ENCODE peak calls at places on chromosomes 5 and 9, in ten cellular contexts. One of them, this sample, is unnamed.

GRCh38 chr5:140672455-140673186 is 755 bp downstream of the DND1 start:
- DNase-seq in cerebellar cortex: no peak
- DNase-seq in lower leg skin: no peak
- DNase-seq in fibroblast of lung: peak
- DNase-seq in T1000: no peak
- DNase-seq in amniotic epithelial cell: peak
- DNase-seq in endothelial cell: peak
- DNase-seq in heart left ventricle: peak
- DNase-seq in stimulated activated CD4-positive, alpha-beta T cell treated with anti-CD3 and anti-CD28 coated beads, Interleukin-12 subunit alpha, Interleukin-12 subunit beta, amount 100 ng/mL, for 48 hours: no peak
- DNase-seq in fibroblast of mammary gland: peak
- DNase-seq in this sample: peak

GRCh38 chr5:132263548-132264261 is 6.2 kb downstream of the PDLIM4 start:
- DNase-seq in heart left ventricle: peak
- DNase-seq in lower leg skin: peak
- DNase-seq in T1000: peak
- DNase-seq in fibroblast of lung: peak
- DNase-seq in cerebellar cortex: no peak
- DNase-seq in fibroblast of mammary gland: peak
- DNase-seq in stimulated activated CD4-positive, alpha-beta T cell treated with anti-CD3 and anti-CD28 coated beads, Interleukin-12 subunit alpha, Interleukin-12 subunit beta, amount 100 ng/mL, for 48 hours: no peak
- DNase-seq in endothelial cell: no peak
- DNase-seq in amniotic epithelial cell: peak
- DNase-seq in this sample: peak

GRCh38 chr5:159463590-159464321 is 133.5 kb upstream of the IL12B start:
- DNase-seq in amniotic epithelial cell: peak
- DNase-seq in fibroblast of mammary gland: no peak
- DNase-seq in T1000: no peak
- DNase-seq in cerebellar cortex: no peak
- DNase-seq in lower leg skin: no peak
- DNase-seq in endothelial cell: no peak
- DNase-seq in heart left ventricle: no peak
- DNase-seq in fibroblast of lung: peak
- DNase-seq in stimulated activated CD4-positive, alpha-beta T cell treated with anti-CD3 and anti-CD28 coated beads, Interleukin-12 subunit alpha, Interleukin-12 subunit beta, amount 100 ng/mL, for 48 hours: no peak
- DNase-seq in this sample: no peak

GRCh38 chr5:81425569-81425968 is 31.6 kb upstream of the ACOT12 start:
- DNase-seq in heart left ventricle: no peak
- DNase-seq in fibroblast of lung: peak
- DNase-seq in endothelial cell: no peak
- DNase-seq in amniotic epithelial cell: peak
- DNase-seq in T1000: no peak
- DNase-seq in stimulated activated CD4-positive, alpha-beta T cell treated with anti-CD3 and anti-CD28 coated beads, Interleukin-12 subunit alpha, Interleukin-12 subunit beta, amount 100 ng/mL, for 48 hours: no peak
- DNase-seq in lower leg skin: no peak
- DNase-seq in cerebellar cortex: peak
- DNase-seq in fibroblast of mammary gland: peak
- DNase-seq in this sample: no peak

GRCh38 chr5:423233-423565 is 19.8 kb upstream of the EXOC3 start:
- DNase-seq in heart left ventricle: no peak
- DNase-seq in T1000: no peak
- DNase-seq in cerebellar cortex: no peak
- DNase-seq in endothelial cell: no peak
- DNase-seq in fibroblast of mammary gland: no peak
- DNase-seq in lower leg skin: peak
- DNase-seq in fibroblast of lung: no peak
- DNase-seq in stimulated activated CD4-positive, alpha-beta T cell treated with anti-CD3 and anti-CD28 coated beads, Interleukin-12 subunit alpha, Interleukin-12 subunit beta, amount 100 ng/mL, for 48 hours: no peak
- DNase-seq in amniotic epithelial cell: no peak
- DNase-seq in this sample: no peak

GRCh38 chr5:113331201-113331551 is 103.6 kb downstream of the TSSK1B start:
- DNase-seq in cerebellar cortex: no peak
- DNase-seq in heart left ventricle: no peak
- DNase-seq in fibroblast of mammary gland: peak
- DNase-seq in endothelial cell: no peak
- DNase-seq in amniotic epithelial cell: peak
- DNase-seq in fibroblast of lung: peak
- DNase-seq in T1000: no peak
- DNase-seq in lower leg skin: no peak
- DNase-seq in stimulated activated CD4-positive, alpha-beta T cell treated with anti-CD3 and anti-CD28 coated beads, Interleukin-12 subunit alpha, Interleukin-12 subunit beta, amount 100 ng/mL, for 48 hours: no peak
- DNase-seq in this sample: no peak

GRCh38 chr5:177491429-177491945 is 5.9 kb downstream of the PDLIM7 start:
- DNase-seq in fibroblast of lung: peak
- DNase-seq in heart left ventricle: no peak
- DNase-seq in amniotic epithelial cell: no peak
- DNase-seq in endothelial cell: peak
- DNase-seq in lower leg skin: no peak
- DNase-seq in stimulated activated CD4-positive, alpha-beta T cell treated with anti-CD3 and anti-CD28 coated beads, Interleukin-12 subunit alpha, Interleukin-12 subunit beta, amount 100 ng/mL, for 48 hours: peak
- DNase-seq in T1000: peak
- DNase-seq in fibroblast of mammary gland: peak
- DNase-seq in cerebellar cortex: peak
- DNase-seq in this sample: no peak

GRCh38 chr9:36436909-36437308 is 36.8 kb upstream of the RNF38 start:
- DNase-seq in lower leg skin: no peak
- DNase-seq in heart left ventricle: peak
- DNase-seq in T1000: no peak
- DNase-seq in endothelial cell: no peak
- DNase-seq in fibroblast of mammary gland: peak
- DNase-seq in amniotic epithelial cell: no peak
- DNase-seq in stimulated activated CD4-positive, alpha-beta T cell treated with anti-CD3 and anti-CD28 coated beads, Interleukin-12 subunit alpha, Interleukin-12 subunit beta, amount 100 ng/mL, for 48 hours: no peak
- DNase-seq in fibroblast of lung: no peak
- DNase-seq in cerebellar cortex: peak
- DNase-seq in this sample: no peak

GRCh38 chr9:31597977-31598376 is 786.5 kb upstream of the ACO1 start:
- DNase-seq in lower leg skin: no peak
- DNase-seq in stimulated activated CD4-positive, alpha-beta T cell treated with anti-CD3 and anti-CD28 coated beads, Interleukin-12 subunit alpha, Interleukin-12 subunit beta, amount 100 ng/mL, for 48 hours: no peak
- DNase-seq in heart left ventricle: no peak
- DNase-seq in cerebellar cortex: no peak
- DNase-seq in fibroblast of lung: peak
- DNase-seq in fibroblast of mammary gland: peak
- DNase-seq in endothelial cell: no peak
- DNase-seq in T1000: no peak
- DNase-seq in amniotic epithelial cell: peak
- DNase-seq in this sample: no peak

GRCh38 chr9:15206949-15207696 is 99.9 kb downstream of the TTC39B start:
- DNase-seq in T1000: no peak
- DNase-seq in stimulated activated CD4-positive, alpha-beta T cell treated with anti-CD3 and anti-CD28 coated beads, Interleukin-12 subunit alpha, Interleukin-12 subunit beta, amount 100 ng/mL, for 48 hours: no peak
- DNase-seq in fibroblast of mammary gland: no peak
- DNase-seq in cerebellar cortex: no peak
- DNase-seq in lower leg skin: no peak
- DNase-seq in heart left ventricle: no peak
- DNase-seq in amniotic epithelial cell: no peak
- DNase-seq in endothelial cell: no peak
- DNase-seq in fibroblast of lung: no peak
- DNase-seq in this sample: no peak

GRCh38 chr9:78507008-78507407 is 210.1 kb downstream of the PSAT1 start:
- DNase-seq in T1000: no peak
- DNase-seq in lower leg skin: no peak
- DNase-seq in fibroblast of lung: no peak
- DNase-seq in stimulated activated CD4-positive, alpha-beta T cell treated with anti-CD3 and anti-CD28 coated beads, Interleukin-12 subunit alpha, Interleukin-12 subunit beta, amount 100 ng/mL, for 48 hours: no peak
- DNase-seq in cerebellar cortex: no peak
- DNase-seq in heart left ventricle: no peak
- DNase-seq in endothelial cell: no peak
- DNase-seq in amniotic epithelial cell: no peak
- DNase-seq in fibroblast of mammary gland: no peak
- DNase-seq in this sample: no peak

GRCh38 chr9:114687034-114687433 is 5.0 kb upstream of the TEX48 start:
- DNase-seq in T1000: no peak
- DNase-seq in stimulated activated CD4-positive, alpha-beta T cell treated with anti-CD3 and anti-CD28 coated beads, Interleukin-12 subunit alpha, Interleukin-12 subunit beta, amount 100 ng/mL, for 48 hours: no peak
- DNase-seq in fibroblast of mammary gland: peak
- DNase-seq in endothelial cell: no peak
- DNase-seq in lower leg skin: no peak
- DNase-seq in heart left ventricle: no peak
- DNase-seq in fibroblast of lung: peak
- DNase-seq in cerebellar cortex: no peak
- DNase-seq in amniotic epithelial cell: no peak
- DNase-seq in this sample: no peak

GRCh38 chr5:96265487-96265886 is 167.6 kb downstream of the PCSK1 start:
- DNase-seq in endothelial cell: no peak
- DNase-seq in heart left ventricle: no peak
- DNase-seq in stimulated activated CD4-positive, alpha-beta T cell treated with anti-CD3 and anti-CD28 coated beads, Interleukin-12 subunit alpha, Interleukin-12 subunit beta, amount 100 ng/mL, for 48 hours: no peak
- DNase-seq in fibroblast of mammary gland: no peak
- DNase-seq in cerebellar cortex: no peak
- DNase-seq in fibroblast of lung: no peak
- DNase-seq in lower leg skin: no peak
- DNase-seq in amniotic epithelial cell: no peak
- DNase-seq in T1000: no peak
- DNase-seq in this sample: no peak